ENCODE peak calls at places on chromosome 9, in four cellular contexts. S is A549, J is fibroblast of pulmonary artery, A is neural crest cell. H is an unnamed sample.

GRCh38 chr9:19464061-19464763 is 55.4 kb downstream of the ACER2 start:
- DNase-seq in S (no peak), J (no peak), A (no peak), H (no peak)

GRCh38 chr9:110148384-110148783 is 59.6 kb downstream of the C9orf152 start:
- DNase-seq in S (no peak), J (no peak), A (no peak), H (no peak)

GRCh38 chr9:133286523-133286922 is 11.5 kb upstream of the ABO start:
- DNase-seq in S (no peak), J (peak), A (no peak), H (no peak)

GRCh38 chr9:90680534-90680933 is 37.9 kb upstream of the DIRAS2 start:
- DNase-seq in S (no peak), J (no peak), A (no peak), H (no peak)

GRCh38 chr9:121455527-121456239 is 44.0 kb downstream of the GGTA1 start:
- DNase-seq in S (no peak), J (no peak), A (no peak), H (no peak)

GRCh38 chr9:92270511-92270910 is 23.0 kb downstream of the IARS1 start:
- DNase-seq in S (no peak), J (no peak), A (no peak), H (no peak)

GRCh38 chr9:93114984-93115335 is 18.9 kb downstream of the CARD19 start:
- DNase-seq in S (no peak), J (no peak), A (no peak), H (no peak)

GRCh38 chr9:131361202-131361833 is 32.6 kb upstream of the PRRC2B start:
- DNase-seq in S (no peak), J (no peak), A (no peak), H (no peak)

GRCh38 chr9:87324613-87325194 is 173.0 kb upstream of the DAPK1 start:
- DNase-seq in S (peak), J (peak), A (no peak), H (no peak)

GRCh38 chr9:19656704-19657103 is 132.1 kb downstream of the SLC24A2 start:
- DNase-seq in S (no peak), J (no peak), A (no peak), H (no peak)

GRCh38 chr9:93480728-93481324 is 27.4 kb upstream of the FAM120AOS start:
- DNase-seq in S (no peak), J (no peak), A (no peak), H (no peak)

GRCh38 chr9:131289301-131290038 is at the start of gene PLPP7:
- DNase-seq in S (no peak), J (peak), A (peak), H (peak)

GRCh38 chr9:750264-750967 is 91.1 kb upstream of the DMRT1 start:
- DNase-seq in S (no peak), J (no peak), A (no peak), H (no peak)

GRCh38 chr9:113558632-113559502 is 95.3 kb downstream of the RGS3 start:
- DNase-seq in S (no peak), J (peak), A (no peak), H (no peak)

GRCh38 chr9:115717711-115718173 is 435.8 kb upstream of the PAPPA start:
- DNase-seq in S (no peak), J (peak), A (no peak), H (no peak)

GRCh38 chr9:98326402-98327248 is 71.2 kb upstream of the TBC1D2 start:
- DNase-seq in S (no peak), J (peak), A (no peak), H (no peak)

GRCh38 chr9:93298498-93299417 is 114.8 kb downstream of the WNK2 start:
- DNase-seq in S (no peak), J (no peak), A (no peak), H (no peak)

GRCh38 chr9:37968228-37968672 is 64.3 kb upstream of the SLC25A51 start:
- DNase-seq in S (peak), J (peak), A (no peak), H (no peak)

GRCh38 chr9:104882574-104882973 is 45.4 kb downstream of the ABCA1 start:
- DNase-seq in S (no peak), J (no peak), A (no peak), H (no peak)

GRCh38 chr9:27990524-27990923 is 417.2 kb upstream of the C9orf72 start:
- DNase-seq in S (no peak), J (no peak), A (no peak), H (no peak)

GRCh38 chr9:108553111-108553635 is 302.6 kb downstream of the ACTL7B start:
- DNase-seq in S (no peak), J (no peak), A (no peak), H (no peak)

GRCh38 chr9:104885818-104886709 is 41.9 kb downstream of the ABCA1 start:
- DNase-seq in S (no peak), J (no peak), A (no peak), H (no peak)

GRCh38 chr9:127525426-127526188 is 74.3 kb downstream of the LRSAM1 start:
- DNase-seq in S (no peak), J (peak), A (no peak), H (no peak)

GRCh38 chr9:5582835-5583195 is 46.1 kb upstream of the RIC1 start:
- DNase-seq in S (no peak), J (peak), A (no peak), H (no peak)

GRCh38 chr9:89996717-89997116 is 391.9 kb downstream of the GADD45G start:
- DNase-seq in S (no peak), J (no peak), A (no peak), H (no peak)

GRCh38 chr9:124325816-124326215 is 68.1 kb downstream of the NEK6 start:
- DNase-seq in S (no peak), J (no peak), A (no peak), H (no peak)

GRCh38 chr9:37920471-37921167 is 16.7 kb upstream of the SLC25A51 start:
- DNase-seq in S (no peak), J (no peak), A (no peak), H (peak)

GRCh38 chr9:93595861-93596365 is 19.5 kb downstream of the PHF2 start:
- DNase-seq in S (no peak), J (no peak), A (no peak), H (no peak)

GRCh38 chr9:21561502-21561901 is 79.4 kb upstream of the IFNE start:
- DNase-seq in S (no peak), J (no peak), A (no peak), H (no peak)

GRCh38 chr9:21558079-21558478 is 76.0 kb upstream of the IFNE start:
- DNase-seq in S (no peak), J (no peak), A (no peak), H (no peak)

GRCh38 chr9:21558627-21559401 is 76.7 kb upstream of the IFNE start:
- DNase-seq in S (no peak), J (peak), A (no peak), H (peak)

GRCh38 chr9:21560281-21560745 is 78.2 kb upstream of the IFNE start:
- DNase-seq in S (no peak), J (no peak), A (no peak), H (no peak)

DNA sequence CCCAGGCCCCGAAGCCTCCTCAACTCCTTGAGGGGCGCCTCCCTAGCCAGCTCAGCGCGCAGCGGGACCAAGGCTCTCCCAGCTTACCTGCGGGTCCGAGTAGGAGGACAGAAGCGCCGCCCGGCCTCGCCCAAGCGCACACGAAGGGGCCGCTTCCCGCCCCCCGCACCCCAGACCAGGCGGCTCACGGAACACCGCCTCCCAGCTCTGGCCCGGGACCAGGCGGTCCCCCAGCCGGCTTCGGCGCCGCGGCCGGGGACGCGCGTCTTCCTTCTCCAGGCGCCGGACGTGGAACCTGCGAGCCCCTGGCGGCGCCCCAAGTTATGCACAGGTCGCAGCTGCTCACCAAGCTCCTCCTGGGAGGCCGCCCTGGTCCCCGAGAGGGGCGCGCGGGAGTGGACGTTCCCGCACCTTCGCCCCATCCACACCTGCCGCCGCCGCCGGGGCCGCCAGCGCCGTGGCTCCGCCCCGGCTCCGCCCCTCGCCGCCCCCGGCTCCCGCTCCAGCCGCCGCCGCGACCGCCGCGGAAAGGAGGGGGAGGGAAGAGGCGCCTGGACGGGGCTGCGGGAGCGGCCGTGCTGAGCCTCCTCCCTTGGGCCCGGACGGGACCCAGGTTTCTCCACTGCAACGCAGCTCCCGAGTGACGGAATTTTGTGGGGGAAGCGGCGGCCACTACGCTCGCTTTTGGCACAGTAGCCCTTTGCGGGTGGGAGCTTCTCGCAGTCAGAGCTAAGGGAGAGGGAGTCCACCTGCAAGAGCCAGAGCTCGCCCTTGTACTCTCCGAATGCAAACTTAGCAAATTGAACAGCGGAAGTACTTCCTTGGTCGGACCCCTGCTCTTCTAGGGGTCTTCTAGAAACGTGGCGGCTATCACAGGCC is 77.5 kb upstream of the IFNE start:
- DNase-seq in S (peak), J (peak), A (peak), H (peak)
- TF ChIP-seq CTCF in S (no peak), J (no peak), A (peak), H (no peak)

GRCh38 chr9:75488082-75488713 is 399.9 kb downstream of the OSTF1 start:
- DNase-seq in S (no peak), J (no peak), A (no peak), H (no peak)

GRCh38 chr9:75483636-75484035 is 395.3 kb downstream of the OSTF1 start:
- DNase-seq in S (no peak), J (no peak), A (no peak), H (no peak)

GRCh38 chr9:75482566-75482965 is 394.3 kb downstream of the OSTF1 start:
- DNase-seq in S (no peak), J (no peak), A (no peak), H (no peak)
- TF ChIP-seq CTCF in S (no peak), J (no peak), A (no peak), H (no peak)

GRCh38 chr9:8860925-8861324 is 1061.3 kb upstream of the DMAC1 start:
- DNase-seq in S (no peak), J (peak), A (no peak), H (no peak)
- TF ChIP-seq CTCF in S (no peak), J (peak), A (no peak), H (no peak)

GRCh38 chr9:130041648-130042405 is 1.2 kb downstream of the FNBP1 start:
- DNase-seq in S (no peak), J (peak), A (peak), H (peak)

GRCh38 chr9:130042931-130043653 is at the start of gene FNBP1:
- DNase-seq in S (peak), J (peak), A (peak), H (peak)

GRCh38 chr9:130042406-130042930 is 521 bp downstream of the FNBP1 start:
- DNase-seq in S (peak), J (no peak), A (no peak), H (peak)

GRCh38 chr9:130045657-130046450 is 2.9 kb upstream of the FNBP1 start:
- DNase-seq in S (no peak), J (no peak), A (no peak), H (no peak)

DNA sequence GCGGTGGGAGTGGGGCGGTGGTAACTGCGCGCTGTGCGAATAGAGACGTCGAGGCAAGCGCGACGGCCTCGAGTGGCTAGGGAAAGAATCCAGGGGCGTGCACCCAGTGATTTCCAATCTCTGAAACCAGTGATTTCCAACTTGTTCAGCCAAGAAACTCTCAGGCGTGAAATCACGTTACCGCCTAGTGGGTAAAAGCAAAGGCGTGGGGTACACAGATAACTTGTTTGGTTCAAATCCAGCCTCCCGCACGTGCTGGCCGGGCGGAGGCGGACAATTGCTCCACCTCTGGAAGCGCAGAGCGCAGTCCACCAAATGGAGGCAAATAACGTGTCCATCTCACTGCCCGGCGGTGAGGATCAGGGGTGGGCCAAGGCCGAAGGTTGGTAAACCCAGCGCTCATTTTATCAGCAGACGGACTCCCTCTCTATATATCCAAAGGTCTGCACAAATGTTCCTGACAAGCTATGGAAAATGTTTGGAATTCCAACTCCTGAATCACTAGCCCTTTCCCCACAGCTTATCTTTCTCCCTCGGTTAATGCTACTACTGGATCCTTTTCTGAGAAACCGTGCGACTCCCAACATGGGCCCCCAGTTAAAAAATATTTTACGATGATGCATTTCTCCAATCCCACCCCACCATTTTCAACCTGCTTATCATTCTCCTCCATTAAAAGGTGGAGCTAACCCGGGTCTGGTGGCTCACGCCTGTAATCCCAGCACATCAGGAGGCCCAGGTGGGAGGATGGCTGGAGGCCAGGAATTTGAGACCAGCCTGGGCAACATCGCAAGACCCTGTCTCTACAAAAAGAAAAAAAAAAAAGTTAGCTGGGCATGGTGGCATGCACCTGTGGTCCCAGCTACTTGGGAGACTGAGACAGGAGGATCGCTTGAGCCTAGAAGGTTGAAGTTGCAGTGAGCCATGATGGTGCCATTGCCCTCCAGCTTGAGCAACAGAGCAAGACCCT is 950 bp upstream of the FNBP1 start:
- DNase-seq in S (no peak), J (peak), A (no peak), H (peak)
- TF ChIP-seq CTCF in S (no peak), J (peak), A (no peak), H (no peak)

GRCh38 chr9:129320575-129321311 is 142.7 kb upstream of the IER5L start:
- DNase-seq in S (no peak), J (peak), A (no peak), H (no peak)
- TF ChIP-seq CTCF in S (no peak), J (peak), A (no peak), H (no peak)

H was measured in glutamatergic neuron.